ENCODE peak calls at places on chromosomes 6 and 20, in five cellular contexts. L is fibroblast of lung, K is heart left ventricle, M is heart right ventricle, N is mucosa of descending colon. U is an unnamed sample.

GRCh38 chr6:43668151-43669028 is 19.2 kb downstream of the MRPS18A start:
- DNase-seq in L (peak; percentile 54), K (peak; percentile 78), M (peak; percentile 57), N (peak; percentile 62), U (peak; percentile 54)

GRCh38 chr6:41548098-41548840 is 2.1 kb downstream of the FOXP4 start:
- DNase-seq in L (no peak), K (no peak), M (no peak), N (no peak), U (peak; percentile 64)

GRCh38 chr6:56947931-56948330 is 7.0 kb upstream of the BEND6 start:
- DNase-seq in L (no peak), K (no peak), M (no peak), N (no peak), U (no peak)

GRCh38 chr6:143595256-143596036 is 82.3 kb upstream of the PHACTR2 start:
- DNase-seq in L (no peak), K (no peak), M (no peak), N (no peak), U (no peak)

GRCh38 chr6:150312844-150313584 is 55.8 kb upstream of the IYD start:
- DNase-seq in L (no peak), K (no peak), M (no peak), N (no peak), U (no peak)

GRCh38 chr20:41087777-41088176 is 49.6 kb upstream of the PLCG1 start:
- DNase-seq in L (no peak), K (no peak), M (no peak), N (no peak), U (no peak)

GRCh38 chr6:71419954-71420692 is 131.5 kb downstream of the OGFRL1 start:
- DNase-seq in L (peak; percentile 38), K (peak; percentile 72), M (peak; percentile 66), N (peak; percentile 9), U (peak; percentile 69)

GRCh38 chr20:40865095-40865494 is 163.5 kb upstream of the TOP1 start:
- DNase-seq in L (no peak), K (peak; percentile 67), M (peak; percentile 13), N (no peak), U (peak; percentile 79)

GRCh38 chr6:149951626-149952025 is 9.8 kb downstream of the ULBP2 start:
- DNase-seq in L (no peak), K (no peak), M (no peak), N (no peak), U (no peak)

GRCh38 chr6:15485875-15486274 is 177.0 kb downstream of the DTNBP1 start:
- DNase-seq in L (no peak), K (no peak), M (no peak), N (no peak), U (no peak)

GRCh38 chr6:106547053-106547414 is 82.3 kb downstream of the RTN4IP1 start:
- DNase-seq in L (no peak), K (no peak), M (no peak), N (no peak), U (no peak)

GRCh38 chr6:53306819-53307347 is 41.9 kb downstream of the ELOVL5 start:
- DNase-seq in L (no peak), K (no peak), M (no peak), N (no peak), U (no peak)

GRCh38 chr6:16337280-16337975 is 99.0 kb downstream of the GMPR start:
- DNase-seq in L (peak; percentile 95), K (peak; percentile 97), M (peak; percentile 98), N (peak; percentile 73), U (peak; percentile 99)

GRCh38 chr6:155404937-155405336 is 50.7 kb downstream of the NOX3 start:
- DNase-seq in L (no peak), K (no peak), M (no peak), N (no peak), U (no peak)

GRCh38 chr6:139881728-139882211 is 507.3 kb upstream of the CITED2 start:
- DNase-seq in L (peak; percentile 46), K (no peak), M (peak; percentile 15), N (peak; percentile 81), U (no peak)

GRCh38 chr20:50252715-50253500 is 62.3 kb downstream of the CEBPB start:
- DNase-seq in L (no peak), K (peak; percentile 4), M (no peak), N (no peak), U (no peak)

GRCh38 chr6:21861942-21862341 is 268.4 kb downstream of the SOX4 start:
- DNase-seq in L (no peak), K (no peak), M (no peak), N (no peak), U (no peak)

GRCh38 chr6:21869085-21869771 is 275.7 kb downstream of the SOX4 start:
- DNase-seq in L (no peak), K (no peak), M (no peak), N (no peak), U (no peak)

GRCh38 chr6:21859193-21859735 is 265.7 kb downstream of the SOX4 start:
- DNase-seq in L (no peak), K (no peak), M (no peak), N (no peak), U (no peak)

GRCh38 chr6:21870071-21870729 is 276.6 kb downstream of the SOX4 start:
- DNase-seq in L (no peak), K (no peak), M (no peak), N (no peak), U (no peak)

GRCh38 chr6:21864211-21864610 is 270.7 kb downstream of the SOX4 start:
- DNase-seq in L (no peak), K (no peak), M (no peak), N (no peak), U (no peak)
- H3K9me3 ChIP-seq in L (no peaks in the 10 kb centered on the region), K (no peaks in the 10 kb centered on the region), M (no peaks in the 10 kb centered on the region), N (no peaks in the 10 kb centered on the region), U (no peaks in the 10 kb centered on the region)

GRCh38 chr6:167985205-167985604 is 12.3 kb upstream of the KIF25 start:
- DNase-seq in L (no peak), K (no peak), M (no peak), N (no peak), U (peak; percentile 14)
- H3K9me3 ChIP-seq in L (no peaks in the 10 kb centered on the region), K (no peaks in the 10 kb centered on the region), M (no peaks in the 10 kb centered on the region), N (no peaks in the 10 kb centered on the region), U (no peaks in the 10 kb centered on the region)

DNA sequence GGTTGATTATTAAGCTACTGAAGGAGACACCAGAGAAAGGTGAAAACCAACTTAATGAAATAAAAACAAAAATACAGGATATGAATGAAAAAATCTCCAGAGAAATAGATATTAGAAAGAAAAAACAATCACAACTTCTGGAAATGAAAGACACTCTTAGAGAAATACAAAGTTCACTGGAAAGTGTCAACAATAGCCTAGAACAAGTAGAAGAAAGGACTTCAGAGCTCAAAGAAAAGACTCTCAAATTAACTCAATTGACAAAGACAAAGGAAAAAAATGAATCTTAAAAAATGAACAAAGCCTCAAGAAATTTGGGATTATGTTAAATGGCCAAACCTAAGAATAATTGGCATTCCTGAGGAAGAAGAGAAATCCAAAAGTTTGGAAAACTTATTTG is 10.3 kb upstream of the MCM9 start:
- DNase-seq in L (no peak), K (no peak), M (no peak), N (no peak), U (no peak)
- H3K9me3 ChIP-seq in L (no peaks in the 10 kb centered on the region), K (no peaks in the 10 kb centered on the region), M (peaks cover 75% of the 10 kb centered on the region), N (peaks cover 9% of the 10 kb centered on the region), U (no peaks in the 10 kb centered on the region)

GRCh38 chr6:69801225-69801624 is 4.4 kb upstream of the LMBRD1 start:
- DNase-seq in L (no peak), K (no peak), M (no peak), N (no peak), U (no peak)
- H3K9me3 ChIP-seq in L (no peaks in the 10 kb centered on the region), K (no peaks in the 10 kb centered on the region), M (no peaks in the 10 kb centered on the region), N (no peaks in the 10 kb centered on the region), U (no peaks in the 10 kb centered on the region)

GRCh38 chr6:8087870-8088269 is 14.5 kb downstream of the EEF1E1 start:
- DNase-seq in L (no peak), K (no peak), M (no peak), N (no peak), U (no peak)
- H3K9me3 ChIP-seq in L (no peaks in the 10 kb centered on the region), K (no peaks in the 10 kb centered on the region), M (peaks cover 4% of the 10 kb centered on the region), N (no peaks in the 10 kb centered on the region), U (no peaks in the 10 kb centered on the region)

DNA sequence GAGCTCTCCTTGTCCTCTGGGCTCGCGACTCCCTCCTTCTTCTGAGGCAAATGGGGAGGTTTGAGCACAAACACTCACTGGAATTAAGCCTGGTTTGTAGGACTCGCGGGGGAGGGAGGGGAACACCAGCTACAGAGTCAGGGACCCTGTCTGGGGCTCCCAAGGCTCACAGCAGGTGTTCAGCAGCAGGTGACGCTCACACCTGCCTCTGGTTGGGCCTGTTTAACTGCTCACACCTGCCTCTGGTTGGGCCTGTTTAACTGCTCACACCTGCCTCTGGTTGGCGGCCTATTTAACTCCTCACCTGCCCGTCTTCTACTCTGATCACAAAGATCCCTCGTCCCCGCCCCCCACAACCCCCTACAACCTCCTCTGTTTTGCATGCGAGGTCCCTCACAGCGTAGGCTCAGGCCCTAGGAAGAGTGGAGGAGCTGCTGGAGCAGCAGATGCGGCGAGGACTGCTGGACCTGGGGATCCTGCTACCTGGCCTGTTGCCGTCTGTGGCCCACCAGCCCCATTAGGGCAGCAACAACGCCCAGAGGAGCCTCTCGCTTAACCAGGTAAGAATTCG is 181.9 kb downstream of the ERMARD start:
- DNase-seq in L (no peak), K (no peak), M (no peak), N (peak; percentile 37), U (no peak)
- H3K9me3 ChIP-seq in L (no peaks in the 10 kb centered on the region), K (no peaks in the 10 kb centered on the region), M (no peaks in the 10 kb centered on the region), N (no peaks in the 10 kb centered on the region), U (no peaks in the 10 kb centered on the region)

DNA sequence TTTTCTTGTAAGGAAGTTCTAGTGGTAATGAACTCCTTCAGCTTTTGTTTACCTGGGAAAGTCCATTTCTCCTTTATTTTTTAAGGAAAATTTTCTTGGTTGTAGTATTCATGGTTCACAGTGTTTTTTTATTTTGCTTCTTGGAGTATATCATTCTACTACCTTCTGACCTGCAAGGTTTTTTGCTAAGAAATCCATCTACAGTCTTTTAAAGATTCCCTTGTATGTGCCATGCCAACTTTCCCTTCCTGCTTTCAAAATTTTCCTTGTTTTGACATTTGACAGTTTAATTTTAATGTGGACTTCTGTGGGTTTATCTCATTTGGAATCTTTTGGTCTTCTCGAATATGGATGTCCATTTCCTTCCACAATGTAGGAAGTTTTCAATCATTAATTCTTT is 855.6 kb downstream of the TBC1D32 start:
- DNase-seq in L (no peak), K (no peak), M (no peak), N (no peak), U (no peak)
- H3K9me3 ChIP-seq in L (no peaks in the 10 kb centered on the region), K (peaks cover 3% of the 10 kb centered on the region), M (peaks cover 47% of the 10 kb centered on the region), N (peaks cover 19% of the 10 kb centered on the region), U (no peaks in the 10 kb centered on the region)

GRCh38 chr20:58702161-58702510 is 9.5 kb downstream of the NPEPL1 start:
- DNase-seq in L (no peak), K (no peak), M (no peak), N (no peak), U (no peak)
- H3K9me3 ChIP-seq in L (no peaks in the 10 kb centered on the region), K (no peaks in the 10 kb centered on the region), M (no peaks in the 10 kb centered on the region), N (no peaks in the 10 kb centered on the region), U (no peaks in the 10 kb centered on the region)

GRCh38 chr20:11432407-11432806 is 485.3 kb upstream of the BTBD3 start:
- DNase-seq in L (peak; percentile 43), K (no peak), M (no peak), N (no peak), U (no peak)
- H3K9me3 ChIP-seq in L (no peaks in the 10 kb centered on the region), K (no peaks in the 10 kb centered on the region), M (peaks cover 10% of the 10 kb centered on the region), N (no peaks in the 10 kb centered on the region), U (no peaks in the 10 kb centered on the region)